ENCODE peak calls at places on chromosome 18, in seven cellular contexts. D is K562, B is HCT116, A is GM12878, W is SK-N-SH, I is H1, M is HepG2. G is an unnamed sample.

GRCh38 chr18:55334875-55335274 is 253.1 kb downstream of the TCF4 start:
- DNase-seq in A (no peak), I (no peak), W (no peak), D (no peak), M (no peak), B (no peak), G (peak; percentile 4)

GRCh38 chr18:26574958-26575864 is 26.9 kb upstream of the KCTD1 start:
- DNase-seq in M (peak; percentile 52), B (no peak), A (no peak), I (peak; percentile 62), W (peak; percentile 50), D (no peak), G (peak; percentile 72)

GRCh38 chr18:42683094-42683493 is 432.4 kb downstream of the RIT2 start:
- DNase-seq in B (no peak), M (no peak), W (no peak), D (no peak), I (no peak), A (no peak), G (no peak)

GRCh38 chr18:41809652-41810051 is 145.4 kb upstream of the PIK3C3 start:
- DNase-seq in B (no peak), M (no peak), W (no peak), I (no peak), D (no peak), A (no peak), G (no peak)

GRCh38 chr18:45672637-45673036 is 51.3 kb upstream of the SLC14A1 start:
- DNase-seq in B (no peak), D (no peak), M (no peak), A (no peak), I (no peak), W (no peak), G (no peak)

GRCh38 chr18:3667255-3668137 is 217.5 kb downstream of the TGIF1 start:
- DNase-seq in W (no peak), D (no peak), M (peak; percentile 72), I (no peak), B (no peak), A (no peak), G (no peak)

GRCh38 chr18:57909620-57910019 is 106.5 kb upstream of the ATP8B1 start:
- DNase-seq in B (no peak), M (no peak), D (no peak), W (no peak), A (no peak), I (no peak), G (peak; percentile 37)

GRCh38 chr18:58967643-58968291 is 103.1 kb downstream of the ZNF532 start:
- DNase-seq in I (no peak), M (no peak), D (no peak), A (no peak), W (no peak), B (no peak), G (no peak)

GRCh38 chr18:39994521-39994920 is 1960.5 kb upstream of the PIK3C3 start:
- DNase-seq in I (no peak), M (no peak), A (no peak), B (no peak), D (no peak), W (no peak), G (no peak)

GRCh38 chr18:45539383-45539960 is 75.8 kb upstream of the SLC14A2 start:
- DNase-seq in I (no peak), B (no peak), M (no peak), A (no peak), W (no peak), D (no peak), G (no peak)

GRCh38 chr18:28960146-28960545 is 783.2 kb upstream of the CDH2 start:
- DNase-seq in W (no peak), A (no peak), B (no peak), D (no peak), I (no peak), M (no peak), G (no peak)

GRCh38 chr18:48765053-48765452 is 185.7 kb downstream of the SMAD7 start:
- DNase-seq in A (no peak), M (no peak), I (no peak), W (no peak), D (no peak), B (no peak), G (no peak)
- TF ChIP-seq JUND in A (no peak), M (no peak), I (no peak), W (no peak), D (no peak), B (no peak), G (no peak)

GRCh38 chr18:11175266-11175947 is 26.0 kb upstream of the PIEZO2 start:
- DNase-seq in D (no peak), M (no peak), B (no peak), W (no peak), A (no peak), I (no peak), G (no peak)
- TF ChIP-seq JUND in D (no peak), M (no peak), B (no peak), W (no peak), A (no peak), I (no peak), G (no peak)

GRCh38 chr18:25109484-25109883 is 242.5 kb downstream of the ZNF521 start:
- DNase-seq in M (no peak), A (no peak), I (no peak), D (no peak), W (no peak), B (no peak), G (no peak)
- TF ChIP-seq JUND in M (no peak), A (no peak), I (no peak), D (no peak), W (no peak), B (no peak), G (no peak)

DNA sequence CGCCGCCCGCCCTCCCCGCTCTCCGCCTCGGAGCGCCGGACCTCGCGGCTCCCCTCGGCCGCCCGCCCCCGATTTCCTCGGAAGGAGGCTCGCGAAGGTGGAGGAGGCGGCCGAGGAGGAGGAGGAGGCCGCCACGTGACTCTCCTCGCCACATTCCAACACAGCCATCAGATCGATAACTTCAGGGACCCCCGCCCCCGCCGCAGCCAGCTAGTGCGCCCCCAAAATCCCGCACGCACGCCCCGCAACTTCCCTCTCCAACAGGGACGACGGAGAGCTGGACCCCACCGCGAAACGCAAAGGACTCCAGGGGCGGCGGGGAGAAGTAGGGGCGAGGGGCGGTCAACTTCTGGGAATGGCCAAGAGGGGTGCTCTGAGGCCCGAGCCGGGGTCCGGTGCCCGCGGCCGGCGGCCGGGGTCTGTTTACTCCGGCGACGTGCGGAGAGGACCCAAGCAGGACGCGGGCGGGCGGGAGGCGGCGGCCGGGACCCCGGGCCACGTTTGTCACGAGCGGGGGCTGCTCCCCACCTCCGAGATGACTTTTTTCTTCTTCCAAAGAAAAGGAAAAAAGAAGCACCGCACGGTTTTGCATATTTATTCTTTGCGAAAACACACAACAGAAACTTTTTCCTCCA is 1.9 kb downstream of the ZNF521 start:
- DNase-seq in M (no peak), D (no peak), W (peak; percentile 58), A (no peak), I (no peak), B (no peak), G (no peak)
- TF ChIP-seq JUND in M (no peak), D (no peak), W (no peak), A (no peak), I (no peak), B (no peak), G (no peak)

DNA sequence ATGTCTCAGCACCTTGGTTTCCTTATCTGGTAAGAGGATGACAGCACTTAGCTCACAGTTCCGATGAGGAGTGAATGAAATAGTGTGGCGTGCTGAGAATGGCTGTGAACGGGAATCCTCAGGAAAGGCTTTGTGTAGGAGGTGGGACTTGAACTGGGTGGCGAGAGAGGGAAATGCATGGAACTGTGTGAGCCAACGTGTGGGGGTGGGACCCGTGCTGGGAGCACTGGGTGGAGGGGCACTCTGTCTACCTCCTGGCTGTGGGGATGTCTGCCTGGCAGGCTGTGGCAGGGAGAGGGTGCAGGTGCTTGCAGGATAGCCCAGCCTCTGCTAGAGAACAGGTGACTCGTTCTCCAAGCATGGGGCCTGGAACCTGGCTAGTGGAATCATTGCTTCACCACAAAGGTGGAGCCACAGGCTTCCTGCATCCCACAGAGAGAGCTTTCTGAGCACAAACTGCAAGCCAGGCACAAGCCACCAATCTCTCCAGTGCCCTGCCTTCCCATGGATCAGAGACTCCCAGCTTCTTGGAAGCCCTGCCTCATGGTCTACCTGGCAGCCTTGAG is 145.2 kb downstream of the CELF4 start:
- DNase-seq in W (no peak), I (no peak), D (no peak), M (no peak), A (no peak), B (no peak), G (no peak)
- TF ChIP-seq JUND in W (no peak), I (no peak), D (no peak), M (no peak), A (no peak), B (no peak), G (no peak)

DNA sequence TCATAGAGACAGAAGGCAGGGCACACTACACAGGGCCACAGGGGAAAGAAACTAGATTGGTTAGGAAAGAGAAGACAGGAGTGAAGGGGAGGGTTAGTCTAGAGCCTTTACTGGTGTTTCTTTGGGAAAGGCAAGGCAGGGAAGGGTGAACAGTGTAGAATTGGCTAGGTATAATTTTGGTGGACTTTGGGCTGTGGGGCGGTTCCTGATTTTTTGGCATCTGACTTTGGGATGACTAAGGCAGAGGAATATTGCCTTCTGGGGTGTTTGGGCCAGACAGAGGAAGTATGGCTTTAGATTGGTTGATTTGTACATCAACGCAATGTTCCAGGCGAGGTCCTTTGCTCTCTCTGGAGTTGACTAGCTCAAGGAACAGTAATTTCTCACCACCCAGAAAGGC is 534.8 kb downstream of the DCC start:
- DNase-seq in B (no peak), D (no peak), W (no peak), M (no peak), A (no peak), I (no peak), G (no peak)
- TF ChIP-seq JUND in B (no peak), D (no peak), W (no peak), M (no peak), A (no peak), I (no peak), G (no peak)

GRCh38 chr18:35097763-35098162 is 56.5 kb downstream of the MAPRE2 start:
- DNase-seq in M (no peak), I (no peak), A (no peak), W (no peak), D (no peak), B (no peak), G (no peak)

GRCh38 chr18:35091841-35092240 is 50.6 kb downstream of the MAPRE2 start:
- DNase-seq in B (no peak), D (no peak), W (no peak), M (no peak), A (no peak), I (no peak), G (no peak)

GRCh38 chr18:35095983-35096676 is 54.9 kb downstream of the MAPRE2 start:
- DNase-seq in D (no peak), M (no peak), B (no peak), W (no peak), I (no peak), A (peak; percentile 3), G (no peak)

GRCh38 chr18:35099911-35100310 is 58.7 kb downstream of the MAPRE2 start:
- DNase-seq in I (no peak), W (no peak), A (no peak), M (no peak), D (no peak), B (no peak), G (no peak)

GRCh38 chr18:35096677-35097011 is 55.4 kb downstream of the MAPRE2 start:
- DNase-seq in M (no peak), B (no peak), W (no peak), I (no peak), D (no peak), A (no peak), G (no peak)
- TF ChIP-seq JUND in M (no peak), B (no peak), W (no peak), I (no peak), D (no peak), A (no peak), G (no peak)